ENCODE peak calls at places on chromosomes 6 and 20, in five cellular contexts. P, L, E, B and N are unnamed samples.

GRCh38 chr6:42498473-42499128 is 46.9 kb upstream of the TRERF1 start:
- DNase-seq in P (no peak), L (no peak), E (peak; percentile 29), B (no peak), N (no peak)

GRCh38 chr6:154994881-154995240 is 254 bp upstream of the TIAM2 start:
- DNase-seq in P (no peak), L (no peak), E (no peak), B (no peak), N (no peak)

GRCh38 chr6:109491207-109491938 is 8.4 kb upstream of the ZBTB24 start:
- DNase-seq in P (no peak), L (peak; percentile 31), E (no peak), B (no peak), N (no peak)

GRCh38 chr6:170085475-170086401 is 205.1 kb downstream of the DLL1 start:
- DNase-seq in P (no peak), L (no peak), E (no peak), B (no peak), N (no peak)

GRCh38 chr6:125667326-125667725 is 82.1 kb upstream of the HEY2 start:
- DNase-seq in P (no peak), L (no peak), E (no peak), B (no peak), N (no peak)

GRCh38 chr6:134928151-134928917 is 21.6 kb downstream of the ALDH8A1 start:
- DNase-seq in P (no peak), L (no peak), E (no peak), B (peak; percentile 30), N (no peak)

GRCh38 chr20:50691585-50692552 is 527 bp upstream of the RIPOR3 start:
- DNase-seq in P (no peak), L (peak; percentile 88), E (peak; percentile 40), B (peak; percentile 68), N (peak; percentile 13)

GRCh38 chr6:105893741-105894140 is 192.4 kb upstream of the PRDM1 start:
- DNase-seq in P (no peak), L (no peak), E (no peak), B (no peak), N (no peak)

GRCh38 chr6:146819596-146820320 is 221.0 kb downstream of the ADGB start:
- DNase-seq in P (no peak), L (peak; percentile 43), E (no peak), B (peak; percentile 71), N (no peak)

GRCh38 chr20:31890646-31891045 is 20.2 kb downstream of the TTLL9 start:
- DNase-seq in P (no peak), L (no peak), E (no peak), B (no peak), N (no peak)

GRCh38 chr6:33856034-33856590 is 52.3 kb upstream of the MLN start:
- DNase-seq in P (no peak), L (no peak), E (no peak), B (no peak), N (no peak)

GRCh38 chr6:12749531-12750379 is 33.2 kb downstream of the PHACTR1 start:
- DNase-seq in P (no peak), L (no peak), E (peak; percentile 32), B (no peak), N (peak; percentile 57)

GRCh38 chr6:27370391-27370790 is 18.2 kb upstream of the ZNF391 start:
- DNase-seq in P (no peak), L (no peak), E (no peak), B (no peak), N (no peak)

GRCh38 chr20:50314936-50315335 is 124.3 kb downstream of the CEBPB start:
- DNase-seq in P (no peak), L (no peak), E (no peak), B (no peak), N (no peak)

GRCh38 chr20:42788707-42789106 is 401.0 kb downstream of the PTPRT start:
- DNase-seq in P (no peak), L (no peak), E (no peak), B (no peak), N (no peak)

GRCh38 chr6:39411001-39411400 is 88.5 kb upstream of the KCNK16 start:
- DNase-seq in P (no peak), L (no peak), E (no peak), B (no peak), N (no peak)

GRCh38 chr6:112956696-112957525 is 609.8 kb downstream of the RFPL4B start:
- DNase-seq in P (no peak), L (peak; percentile 97), E (peak; percentile 18), B (peak; percentile 96), N (no peak)

GRCh38 chr6:149108398-149109100 is 209.0 kb upstream of the TAB2 start:
- DNase-seq in P (peak; percentile 4), L (no peak), E (no peak), B (no peak), N (no peak)

GRCh38 chr6:149111556-149112115 is 205.9 kb upstream of the TAB2 start:
- DNase-seq in P (no peak), L (no peak), E (no peak), B (no peak), N (no peak)

GRCh38 chr6:149107973-149108372 is 209.5 kb upstream of the TAB2 start:
- DNase-seq in P (no peak), L (no peak), E (no peak), B (peak; percentile 61), N (no peak)

GRCh38 chr6:149109397-149110070 is 208.0 kb upstream of the TAB2 start:
- DNase-seq in P (no peak), L (no peak), E (no peak), B (no peak), N (no peak)

GRCh38 chr6:149107520-149107919 is 210.0 kb upstream of the TAB2 start:
- DNase-seq in P (no peak), L (no peak), E (no peak), B (no peak), N (no peak)
- TF ChIP-seq CTCF in P (no peak), L (no peak), E (no peak), B (no peak), N (no peak)

GRCh38 chr6:25311251-25311910 is 32.2 kb downstream of the CARMIL1 start:
- DNase-seq in P (no peak), L (peak; percentile 80), E (no peak), B (peak; percentile 75), N (no peak)

GRCh38 chr6:25312034-25312620 is 33.0 kb downstream of the CARMIL1 start:
- DNase-seq in P (no peak), L (peak; percentile 88), E (no peak), B (peak; percentile 98), N (no peak)

GRCh38 chr6:25314776-25315175 is 35.6 kb downstream of the CARMIL1 start:
- DNase-seq in P (no peak), L (no peak), E (no peak), B (no peak), N (no peak)

GRCh38 chr6:25315194-25315593 is 36.0 kb downstream of the CARMIL1 start:
- DNase-seq in P (no peak), L (no peak), E (no peak), B (no peak), N (no peak)

DNA sequence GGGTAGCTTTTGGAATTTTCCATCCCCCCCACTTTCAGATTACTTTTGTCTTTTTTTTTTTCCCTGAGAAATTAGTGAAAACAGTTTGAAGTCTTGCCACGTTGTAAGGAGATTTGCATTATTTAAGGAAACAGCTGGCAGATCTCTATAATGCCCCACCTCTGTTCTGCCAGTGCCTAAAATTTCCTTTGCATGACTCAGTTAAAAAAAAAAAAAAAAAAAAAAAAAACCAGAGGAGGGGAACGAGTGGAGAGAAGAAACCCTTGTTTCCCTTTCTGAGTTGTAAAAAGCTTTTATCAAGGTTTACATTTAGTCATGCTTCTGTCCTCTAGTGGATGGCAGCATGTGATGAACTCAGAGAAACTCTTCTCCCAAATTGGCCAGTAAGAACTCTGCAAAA is 33.5 kb downstream of the CARMIL1 start:
- DNase-seq in P (no peak), L (peak; percentile 78), E (no peak), B (peak; percentile 90), N (no peak)
- TF ChIP-seq CTCF in P (no peak), L (peak; percentile 17), E (no peak), B (peak; percentile 14), N (no peak)

GRCh38 chr20:62745959-62746288 is 37.3 kb downstream of the NTSR1 start:
- DNase-seq in P (no peak), L (no peak), E (no peak), B (no peak), N (no peak)
- TF ChIP-seq CTCF in P (no peak), L (no peak), E (no peak), B (no peak), N (no peak)

GRCh38 chr20:46767127-46767761 is 57.8 kb downstream of the SLC2A10 start:
- DNase-seq in P (peak; percentile 39), L (peak; percentile 53), E (peak; percentile 42), B (peak; percentile 47), N (peak; percentile 53)
- TF ChIP-seq CTCF in P (peak; percentile 47), L (peak; percentile 67), E (peak; percentile 74), B (peak; percentile 66), N (peak; percentile 88)